ENCODE peak calls at places on chromosomes 4 and X, in nine cellular contexts. M is mammary epithelial cell, F is cardiac muscle cell, L is IMR-90, V is upper lobe of right lung, O is left lung, W is colonic mucosa, J is lower lobe of right lung, D is SJSA1. R is an unnamed sample.
A peak's percentile ranks its signal among the peaks of the same experiment; 100 is the strongest.

GRCh38 chrX:17242470-17242869 is 132.5 kb upstream of the NHS start:
- DNase-seq in W (peak; percentile 53), J (no peak), O (no peak), V (no peak), L (peak; percentile 55), F (peak; percentile 57), M (peak; percentile 43), D (no peak), R (peak; percentile 14)

GRCh38 chr4:128241425-128241913 is 46.1 kb downstream of the PGRMC2 start:
- DNase-seq in V (no peak), W (no peak), D (peak; percentile 95), L (peak; percentile 99), O (no peak), M (peak; percentile 95), F (peak; percentile 95), J (no peak), R (peak; percentile 71)

GRCh38 chr4:121462660-121463261 is 81.9 kb upstream of the QRFPR start:
- DNase-seq in W (peak; percentile 51), M (peak; percentile 54), V (no peak), O (no peak), D (no peak), F (peak; percentile 85), L (peak; percentile 61), J (no peak), R (peak; percentile 78)

GRCh38 chrX:138026211-138026610 is 460.3 kb downstream of the ZIC3 start:
- DNase-seq in F (no peak), O (no peak), M (no peak), V (no peak), W (no peak), D (no peak), L (no peak), J (no peak), R (peak; percentile 29)

GRCh38 chr4:104128850-104129213 is 365.9 kb downstream of the CXXC4 start:
- DNase-seq in D (no peak), O (no peak), V (no peak), J (no peak), W (no peak), M (peak; percentile 1), L (no peak), F (no peak), R (no peak)

GRCh38 chr4:4397441-4397819 is 10.5 kb downstream of the NSG1 start:
- DNase-seq in V (no peak), M (no peak), L (no peak), W (no peak), J (peak; percentile 30), O (peak; percentile 62), F (no peak), D (no peak), R (no peak)

GRCh38 chr4:107183155-107183774 is 147.2 kb upstream of the DKK2 start:
- DNase-seq in W (peak; percentile 29), F (peak; percentile 79), L (peak; percentile 58), O (no peak), M (peak; percentile 47), J (no peak), D (no peak), V (no peak), R (peak; percentile 26)

GRCh38 chr4:38568768-38569167 is 95.2 kb upstream of the KLF3 start:
- DNase-seq in J (no peak), W (no peak), D (no peak), O (no peak), L (no peak), V (no peak), M (peak; percentile 49), F (no peak), R (no peak)

GRCh38 chr4:156408749-156409148 is 455.1 kb upstream of the CTSO start:
- DNase-seq in L (peak; percentile 8), M (no peak), V (no peak), W (no peak), D (no peak), J (no peak), F (no peak), O (no peak), R (no peak)

GRCh38 chr4:158996669-158997074 is 106.2 kb upstream of the RAPGEF2 start:
- DNase-seq in V (no peak), W (no peak), L (peak; percentile 97), O (no peak), F (peak; percentile 92), M (peak; percentile 99), D (peak; percentile 76), J (no peak), R (peak; percentile 53)

GRCh38 chr4:145815027-145815612 is 123.5 kb downstream of the ZNF827 start:
- DNase-seq in V (no peak), D (no peak), W (no peak), O (no peak), L (no peak), J (no peak), M (no peak), F (no peak), R (no peak)

GRCh38 chr4:15368906-15369305 is 58.9 kb upstream of the C1QTNF7 start:
- DNase-seq in L (peak; percentile 55), W (no peak), V (no peak), O (no peak), D (no peak), J (no peak), F (peak; percentile 66), M (peak; percentile 28), R (no peak)

GRCh38 chr4:23333556-23333945 is 556.3 kb downstream of the PPARGC1A start:
- DNase-seq in L (peak; percentile 6), D (no peak), O (no peak), V (no peak), J (no peak), W (no peak), F (peak; percentile 56), M (no peak), R (no peak)

GRCh38 chrX:7711167-7711566 is 131.8 kb upstream of the VCX start:
- DNase-seq in D (no peak), J (no peak), W (no peak), V (no peak), M (peak; percentile 61), O (no peak), F (no peak), L (no peak), R (no peak)

GRCh38 chr4:75950416-75950815 is 9.6 kb upstream of the NAAA start:
- DNase-seq in L (peak; percentile 41), M (no peak), W (no peak), J (no peak), O (no peak), D (no peak), V (no peak), F (no peak), R (no peak)

GRCh38 chr4:159171287-159171686 is 68.4 kb downstream of the RAPGEF2 start:
- DNase-seq in F (no peak), V (no peak), M (peak; percentile 69), O (no peak), L (no peak), D (no peak), J (no peak), W (no peak), R (no peak)

GRCh38 chrX:47361538-47362511 is 8.6 kb upstream of the ZNF157 start:
- DNase-seq in V (peak; percentile 74), L (peak; percentile 95), O (no peak), M (peak; percentile 86), J (peak; percentile 75), W (peak; percentile 49), D (peak; percentile 45), F (peak; percentile 97), R (peak; percentile 69)

GRCh38 chr4:61204353-61204752 is 4.2 kb downstream of the ADGRL3 start:
- DNase-seq in O (no peak), L (peak; percentile 52), D (no peak), J (no peak), W (no peak), V (no peak), F (peak; percentile 17), M (peak; percentile 73), R (no peak)

GRCh38 chr4:148207074-148207473 is 235.1 kb downstream of the NR3C2 start:
- DNase-seq in F (no peak), V (no peak), D (no peak), J (no peak), W (no peak), L (no peak), M (no peak), O (no peak), R (no peak)

GRCh38 chr4:105966046-105966445 is 70.8 kb downstream of the NPNT start:
- DNase-seq in V (no peak), M (peak; percentile 50), W (no peak), J (no peak), L (peak; percentile 52), D (no peak), O (no peak), F (peak; percentile 69), R (peak; percentile 50)

GRCh38 chr4:98653890-98654867 is 4.2 kb downstream of the TSPAN5 start:
- DNase-seq in D (peak; percentile 70), J (no peak), L (peak; percentile 98), M (peak; percentile 80), O (no peak), F (peak; percentile 84), W (no peak), V (no peak), R (no peak)

GRCh38 chr4:140637836-140638235 is 69.1 kb upstream of the UCP1 start:
- DNase-seq in O (no peak), W (peak; percentile 48), J (no peak), L (no peak), M (no peak), D (no peak), F (peak; percentile 41), V (no peak), R (peak; percentile 53)

GRCh38 chr4:1293981-1294380 is 4.3 kb downstream of the MAEA start:
- DNase-seq in D (no peak), L (no peak), F (peak; percentile 81), W (no peak), J (no peak), O (no peak), V (no peak), M (no peak), R (no peak)
- H3K27ac ChIP-seq in D (no peak overlapping the region), L (no peak overlapping the region), F (peak overlapping the region; percentile 30), W (no peak overlapping the region), J (no peak overlapping the region), O (no peak overlapping the region), V (no peak overlapping the region), M (no peak overlapping the region), R (no peak overlapping the region)

DNA sequence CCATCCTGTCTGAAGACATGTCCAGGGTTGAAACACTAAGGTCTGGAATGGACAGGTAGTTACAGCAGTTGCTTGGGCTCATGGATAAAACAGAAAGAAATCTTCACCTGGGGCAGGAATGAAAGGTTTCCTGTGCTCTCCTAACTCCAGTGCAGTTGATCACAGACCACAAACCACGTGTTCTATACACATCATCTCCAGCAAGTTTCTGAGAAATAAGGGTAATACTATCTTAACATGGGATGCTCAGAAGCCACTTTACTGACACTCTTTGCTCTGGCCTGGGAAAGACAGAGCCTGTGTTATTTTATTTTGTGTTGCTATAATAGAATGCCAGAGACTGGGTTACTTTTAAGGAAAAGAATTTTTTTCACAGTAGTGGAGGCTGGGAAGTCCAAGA is 16.0 kb downstream of the MAGEB10 start:
- DNase-seq in F (no peak), L (no peak), M (no peak), D (no peak), W (no peak), J (no peak), V (no peak), O (no peak), R (no peak)
- H3K36me3 ChIP-seq in F (no peaks in the 10 kb centered on the region), L (no peaks in the 10 kb centered on the region), M (no peaks in the 10 kb centered on the region), D (no peaks in the 10 kb centered on the region), W (no peaks in the 10 kb centered on the region), J (no peaks in the 10 kb centered on the region), V (no peaks in the 10 kb centered on the region), O (no peaks in the 10 kb centered on the region), R (no peaks in the 10 kb centered on the region)

GRCh38 chr4:78426972-78427371 is 124.6 kb upstream of the ANXA3 start:
- DNase-seq in O (no peak), F (no peak), J (no peak), V (no peak), M (no peak), W (no peak), D (no peak), L (no peak), R (no peak)
- H3K27ac ChIP-seq in O (no peak overlapping the region), F (no peak overlapping the region), J (no peak overlapping the region), V (no peak overlapping the region), M (no peak overlapping the region), W (no peak overlapping the region), D (no peak overlapping the region), L (no peak overlapping the region), R (no peak overlapping the region)

GRCh38 chr4:42607011-42607726 is 49.7 kb downstream of the ATP8A1 start:
- DNase-seq in J (no peak), M (no peak), D (no peak), O (no peak), L (no peak), V (no peak), F (no peak), W (no peak), R (no peak)
- H3K36me3 ChIP-seq in J (peaks cover 6% of the 10 kb centered on the region), M (no peaks in the 10 kb centered on the region), D (no peaks in the 10 kb centered on the region), O (no peaks in the 10 kb centered on the region), L (no peaks in the 10 kb centered on the region), V (peaks cover 6% of the 10 kb centered on the region), F (no peaks in the 10 kb centered on the region), W (no peaks in the 10 kb centered on the region), R (no peaks in the 10 kb centered on the region)

R was measured in SJCRH30.